ENCODE peak calls at places on chromosomes 5 and 9, in four cellular contexts. Y is T-cell, P is sciatic nerve, Q is NCI-H1436. S is an unnamed sample.

GRCh38 chr9:33850267-33850629 is 33.3 kb downstream of the UBE2R2 start:
- DNase-seq in Y (no peak), P (no peak), Q (no peak), S (no peak)

GRCh38 chr9:136762915-136763648 is 1.2 kb downstream of the LCN15 start:
- DNase-seq in Y (no peak), P (no peak), Q (peak), S (no peak)

GRCh38 chr9:8362250-8362649 is 562.7 kb upstream of the DMAC1 start:
- DNase-seq in Y (no peak), P (no peak), Q (no peak), S (no peak)

GRCh38 chr9:87479801-87480201 is 17.9 kb upstream of the DAPK1 start:
- DNase-seq in Y (no peak), P (no peak), Q (no peak), S (no peak)

GRCh38 chr5:100634937-100635336 is 99.8 kb downstream of the FAM174A start:
- DNase-seq in Y (no peak), P (no peak), Q (no peak), S (no peak)

GRCh38 chr5:600551-601541 is 11.3 kb upstream of the CEP72 start:
- DNase-seq in Y (no peak), P (no peak), Q (no peak), S (no peak)

GRCh38 chr5:102845041-102845440 is 89.9 kb downstream of the PAM start:
- DNase-seq in Y (no peak), P (no peak), Q (no peak), S (no peak)

GRCh38 chr5:54205918-54206317 is 104.5 kb downstream of the ARL15 start:
- DNase-seq in Y (no peak), P (no peak), Q (no peak), S (no peak)

GRCh38 chr5:177393990-177394389 is 6.5 kb downstream of the PFN3 start:
- DNase-seq in Y (no peak), P (no peak), Q (no peak), S (no peak)

GRCh38 chr9:73183917-73184861 is 32.5 kb downstream of the ANXA1 start:
- DNase-seq in Y (no peak), P (no peak), Q (peak), S (no peak)

GRCh38 chr9:77807846-77808749 is 160.0 kb upstream of the GNA14 start:
- DNase-seq in Y (no peak), P (no peak), Q (no peak), S (no peak)

GRCh38 chr9:114737118-114737517 is 55.1 kb upstream of the TEX48 start:
- DNase-seq in Y (no peak), P (no peak), Q (no peak), S (no peak)

GRCh38 chr5:113060410-113061025 is 83.9 kb downstream of the DCP2 start:
- DNase-seq in Y (no peak), P (no peak), Q (no peak), S (no peak)

GRCh38 chr5:33808699-33809098 is 83.1 kb downstream of the ADAMTS12 start:
- DNase-seq in Y (no peak), P (no peak), Q (no peak), S (no peak)

GRCh38 chr5:111792659-111793058 is 35.7 kb upstream of the NREP start:
- DNase-seq in Y (no peak), P (no peak), Q (no peak), S (no peak)

GRCh38 chr9:129383415-129384088 is 205.5 kb upstream of the IER5L start:
- DNase-seq in Y (peak), P (peak), Q (peak), S (peak)

GRCh38 chr9:114629563-114630090 is 18.5 kb downstream of the TMEM268 start:
- DNase-seq in Y (no peak), P (no peak), Q (no peak), S (no peak)

GRCh38 chr9:804026-804425 is 37.5 kb upstream of the DMRT1 start:
- DNase-seq in Y (no peak), P (no peak), Q (no peak), S (no peak)

GRCh38 chr9:69027355-69028097 is 8.0 kb upstream of the FXN start:
- DNase-seq in Y (peak), P (no peak), Q (peak), S (no peak)

GRCh38 chr9:136309101-136309801 is 5.4 kb upstream of the CCDC187 start:
- DNase-seq in Y (no peak), P (no peak), Q (peak), S (no peak)

GRCh38 chr5:109928046-109928445 is 238.3 kb downstream of the MAN2A1 start:
- DNase-seq in Y (no peak), P (no peak), Q (no peak), S (no peak)

GRCh38 chr9:110691002-110691549 is 22.5 kb downstream of the MUSK start:
- DNase-seq in Y (no peak), P (no peak), Q (no peak), S (no peak)

GRCh38 chr5:9610969-9611368 is 19.2 kb downstream of the TAS2R1 start:
- DNase-seq in Y (no peak), P (no peak), Q (no peak), S (no peak)

GRCh38 chr5:10073705-10074104 is 176.0 kb downstream of the ATPSCKMT start:
- DNase-seq in Y (no peak), P (no peak), Q (no peak), S (no peak)

GRCh38 chr9:74025402-74025894 is 471.7 kb upstream of the RORB start:
- DNase-seq in Y (no peak), P (no peak), Q (no peak), S (no peak)

GRCh38 chr9:133492061-133493021 is 13.4 kb upstream of the SLC2A6 start:
- DNase-seq in Y (no peak), P (no peak), Q (no peak), S (no peak)

GRCh38 chr5:139282195-139282557 is 11.4 kb upstream of the MATR3 start:
- DNase-seq in Y (no peak), P (no peak), Q (no peak), S (no peak)

GRCh38 chr9:125433461-125434001 is 171.9 kb downstream of the GAPVD1 start:
- DNase-seq in Y (no peak), P (peak), Q (no peak), S (no peak)

GRCh38 chr5:170597876-170598275 is 94.1 kb downstream of the KCNIP1 start:
- DNase-seq in Y (no peak), P (no peak), Q (no peak), S (no peak)

GRCh38 chr5:219492-219891 is 1.4 kb downstream of the SDHA start:
- DNase-seq in Y (no peak), P (peak), Q (no peak), S (no peak)

GRCh38 chr5:174343826-174344225 is 298.3 kb downstream of the NSG2 start:
- DNase-seq in Y (no peak), P (no peak), Q (no peak), S (no peak)

GRCh38 chr5:128470663-128471062 is 67.4 kb downstream of the FBN2 start:
- DNase-seq in Y (no peak), P (no peak), Q (no peak), S (no peak)

GRCh38 chr5:178083942-178084341 is 29.4 kb upstream of the N4BP3 start:
- DNase-seq in Y (no peak), P (no peak), Q (no peak), S (no peak)

GRCh38 chr9:133974631-133975341 is 17.3 kb downstream of the VAV2 start:
- DNase-seq in Y (no peak), P (no peak), Q (no peak), S (no peak)

GRCh38 chr5:40932766-40933165 is 23.5 kb downstream of the C7 start:
- DNase-seq in Y (no peak), P (no peak), Q (no peak), S (no peak)

GRCh38 chr5:170265527-170265926 is 32.0 kb downstream of the LCP2 start:
- DNase-seq in Y (no peak), P (peak), Q (no peak), S (peak)

GRCh38 chr5:151766975-151767374 is 4.8 kb upstream of the G3BP1 start:
- DNase-seq in Y (no peak), P (no peak), Q (no peak), S (no peak)

GRCh38 chr5:87327998-87328397 is 60.3 kb downstream of the RASA1 start:
- DNase-seq in Y (no peak), P (no peak), Q (no peak), S (no peak)